ENCODE peak calls at places on chromosomes 4 and X, in six cellular contexts. A, C, Q, E, P and L are unnamed samples.

GRCh38 chrX:34884693-34885277 is 57.8 kb upstream of the FAM47B start:
- DNase-seq in A (no peak), C (peak), Q (no peak), E (no peak), P (no peak), L (no peak)

GRCh38 chrX:391717-392691 is 5.3 kb upstream of the PPP2R3B start:
- DNase-seq in A (no peak), C (no peak), Q (no peak), E (no peak), P (no peak), L (no peak)

GRCh38 chrX:110280954-110281353 is 36.9 kb downstream of the AMMECR1 start:
- DNase-seq in A (no peak), C (no peak), Q (no peak), E (no peak), P (no peak), L (no peak)

GRCh38 chrX:31580726-31581125 is 508.9 kb upstream of the FTHL17 start:
- DNase-seq in A (peak), C (peak), Q (no peak), E (no peak), P (no peak), L (no peak)

GRCh38 chrX:69045616-69046345 is 119.5 kb downstream of the PJA1 start:
- DNase-seq in A (no peak), C (no peak), Q (peak), E (no peak), P (no peak), L (no peak)

GRCh38 chr4:74675673-74676279 is 118.5 kb downstream of the BTC start:
- DNase-seq in A (peak), C (peak), Q (no peak), E (peak), P (peak), L (peak)

GRCh38 chr4:156705291-156705690 is 266.3 kb downstream of the PDGFC start:
- DNase-seq in A (no peak), C (peak), Q (no peak), E (no peak), P (no peak), L (no peak)

GRCh38 chr4:78525559-78525958 is 26.0 kb upstream of the ANXA3 start:
- DNase-seq in A (no peak), C (no peak), Q (no peak), E (no peak), P (no peak), L (no peak)

GRCh38 chr4:148425327-148426110 is 16.7 kb downstream of the NR3C2 start:
- DNase-seq in A (no peak), C (no peak), Q (no peak), E (no peak), P (no peak), L (no peak)

GRCh38 chr4:140839888-140840790 is 84.0 kb upstream of the TBC1D9 start:
- DNase-seq in A (peak), C (no peak), Q (no peak), E (no peak), P (no peak), L (no peak)

GRCh38 chr4:661856-662761 is 12.0 kb downstream of the ATP5ME start:
- DNase-seq in A (no peak), C (no peak), Q (no peak), E (no peak), P (no peak), L (no peak)

GRCh38 chrX:43679778-43680177 is 23.7 kb downstream of the MAOA start:
- DNase-seq in A (no peak), C (peak), Q (no peak), E (no peak), P (no peak), L (no peak)

GRCh38 chr4:124139044-124139443 is 573.5 kb downstream of the ANKRD50 start:
- DNase-seq in A (no peak), C (no peak), Q (no peak), E (no peak), P (no peak), L (no peak)

GRCh38 chr4:159250751-159251325 is 148.0 kb downstream of the RAPGEF2 start:
- DNase-seq in A (no peak), C (no peak), Q (no peak), E (no peak), P (no peak), L (no peak)

GRCh38 chr4:159252491-159252890 is 149.6 kb downstream of the RAPGEF2 start:
- DNase-seq in A (no peak), C (peak), Q (no peak), E (no peak), P (no peak), L (no peak)

DNA sequence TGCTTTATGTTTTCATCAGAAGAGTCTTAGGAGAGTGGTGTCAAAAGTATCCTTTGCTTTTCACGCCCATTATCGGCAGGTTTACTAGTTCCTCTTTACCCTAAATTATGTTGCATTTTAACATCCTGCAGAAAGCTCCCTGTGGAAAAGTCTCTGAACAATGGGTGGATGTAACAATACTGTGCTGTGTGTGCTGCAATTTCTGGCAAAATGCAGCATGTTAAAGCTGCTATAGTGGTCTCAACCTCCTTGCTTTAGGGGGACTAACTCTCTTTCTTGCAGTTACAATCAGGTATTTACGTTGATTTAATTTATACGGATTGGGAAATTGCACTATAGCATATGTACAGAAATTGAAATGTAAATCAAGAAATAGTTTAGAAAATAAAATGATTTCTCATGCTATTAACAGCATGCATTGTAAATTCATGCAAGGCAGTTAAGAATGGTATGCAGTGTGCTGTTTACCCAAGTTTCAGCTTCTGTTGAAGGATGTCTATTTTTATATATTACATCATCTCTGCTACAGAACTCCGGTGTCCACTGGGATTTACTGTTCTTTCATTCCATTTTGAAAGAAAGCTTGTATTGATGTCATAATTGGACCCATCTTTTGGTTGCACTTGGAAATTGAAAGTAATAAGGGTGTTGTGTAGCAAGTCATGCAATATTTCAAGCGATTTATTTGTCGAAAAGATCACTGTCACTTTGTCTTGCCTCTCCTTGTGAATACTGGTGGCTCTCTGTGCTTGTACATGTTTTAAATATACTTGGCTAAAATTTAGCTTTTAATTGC is 145.7 kb downstream of the RAPGEF2 start:
- DNase-seq in A (no peak), C (peak), Q (no peak), E (no peak), P (no peak), L (no peak)
- H3K27ac ChIP-seq in A (no peak), C (peak), Q (no peak), E (no peak), P (peak), L (no peak)

GRCh38 chr4:57048590-57049304 is 61.4 kb downstream of the IGFBP7 start:
- DNase-seq in A (no peak), C (no peak), Q (no peak), E (no peak), P (no peak), L (no peak)
- H3K27ac ChIP-seq in A (no peak), C (no peak), Q (no peak), E (no peak), P (peak), L (no peak)

GRCh38 chr4:154640999-154641398 is 28.5 kb upstream of the FGG start:
- DNase-seq in A (no peak), C (no peak), Q (no peak), E (no peak), P (no peak), L (no peak)

GRCh38 chr4:154643493-154643892 is 31.0 kb upstream of the FGG start:
- DNase-seq in A (no peak), C (no peak), Q (no peak), E (no peak), P (no peak), L (no peak)

GRCh38 chr4:154642361-154642760 is 29.9 kb upstream of the FGG start:
- DNase-seq in A (peak), C (no peak), Q (no peak), E (no peak), P (no peak), L (no peak)
- H3K27ac ChIP-seq in A (no peak), C (no peak), Q (no peak), E (no peak), P (no peak), L (no peak)

GRCh38 chr4:134154097-134154496 is 47.5 kb downstream of the PABPC4L start:
- DNase-seq in A (no peak), C (no peak), Q (no peak), E (no peak), P (no peak), L (no peak)
- H3K27ac ChIP-seq in A (no peak), C (no peak), Q (no peak), E (no peak), P (no peak), L (no peak)

GRCh38 chr4:100906973-100907372 is 389.2 kb upstream of the EMCN start:
- DNase-seq in A (no peak), C (no peak), Q (no peak), E (no peak), P (no peak), L (no peak)
- H3K27ac ChIP-seq in A (no peak), C (no peak), Q (no peak), E (no peak), P (no peak), L (no peak)

GRCh38 chrX:115582871-115583729 is 22.1 kb downstream of the PLS3 start:
- DNase-seq in A (no peak), C (peak), Q (no peak), E (no peak), P (no peak), L (no peak)

GRCh38 chrX:115588180-115588579 is 27.2 kb downstream of the PLS3 start:
- DNase-seq in A (no peak), C (peak), Q (no peak), E (no peak), P (no peak), L (no peak)

GRCh38 chrX:115582035-115582870 is 21.3 kb downstream of the PLS3 start:
- DNase-seq in A (peak), C (no peak), Q (no peak), E (no peak), P (no peak), L (no peak)

GRCh38 chrX:115583730-115584004 is 22.7 kb downstream of the PLS3 start:
- DNase-seq in A (no peak), C (no peak), Q (no peak), E (no peak), P (no peak), L (no peak)

GRCh38 chrX:115584715-115585114 is 23.7 kb downstream of the PLS3 start:
- DNase-seq in A (no peak), C (peak), Q (no peak), E (no peak), P (no peak), L (no peak)
- H3K27ac ChIP-seq in A (no peak), C (peak), Q (no peak), E (no peak), P (peak), L (no peak)

DNA sequence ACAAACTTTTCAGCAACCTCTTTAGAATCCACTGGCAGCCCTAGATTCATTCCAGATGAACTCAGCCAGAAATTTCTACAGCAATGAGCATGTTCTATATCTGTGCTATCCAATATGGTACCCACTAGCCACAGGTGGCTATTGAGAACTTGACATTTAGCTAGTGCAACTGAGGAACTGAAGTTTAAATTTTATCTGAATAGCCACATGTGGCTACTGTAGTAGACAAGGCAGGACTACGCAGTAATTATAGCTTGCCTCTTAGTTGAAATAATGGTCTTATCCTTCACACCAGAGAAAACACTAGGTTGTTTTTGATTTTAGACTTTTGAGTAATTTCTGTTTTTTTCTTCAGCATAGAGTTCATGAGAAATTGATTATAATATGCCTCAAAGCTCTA is 2.6 kb upstream of the TCEANC start:
- DNase-seq in A (no peak), C (no peak), Q (no peak), E (no peak), P (no peak), L (no peak)
- H3K27ac ChIP-seq in A (no peak), C (no peak), Q (no peak), E (no peak), P (no peak), L (no peak)

GRCh38 chrX:25004485-25005032 is 11.2 kb downstream of the ARX start:
- DNase-seq in A (peak), C (no peak), Q (no peak), E (no peak), P (no peak), L (no peak)

GRCh38 chrX:25005382-25006185 is 10.2 kb downstream of the ARX start:
- DNase-seq in A (peak), C (no peak), Q (no peak), E (no peak), P (no peak), L (no peak)

GRCh38 chrX:25004040-25004439 is 11.7 kb downstream of the ARX start:
- DNase-seq in A (peak), C (no peak), Q (no peak), E (no peak), P (no peak), L (no peak)

GRCh38 chrX:25006586-25007058 is 9.1 kb downstream of the ARX start:
- DNase-seq in A (peak), C (no peak), Q (no peak), E (no peak), P (no peak), L (no peak)

GRCh38 chrX:25005034-25005381 is 10.8 kb downstream of the ARX start:
- DNase-seq in A (no peak), C (no peak), Q (no peak), E (no peak), P (no peak), L (no peak)
- H3K27ac ChIP-seq in A (no peak), C (no peak), Q (peak), E (no peak), P (no peak), L (no peak)

GRCh38 chr4:184384056-184384809 is 90.1 kb downstream of the IRF2 start:
- DNase-seq in A (peak), C (peak), Q (peak), E (peak), P (no peak), L (no peak)
- H3K27ac ChIP-seq in A (no peak), C (no peak), Q (peak), E (peak), P (peak), L (no peak)